ENCODE peak calls at places on chromosomes 1 and 21, in nine cellular contexts. M is iPS-NIHi11; L is activated T-helper 1 cell treated with anti-CD3 and anti-CD28 coated beads, Interleukin-2, amount 50 U/mL, for 16 hours; O is astrocyte of the hippocampus; Q is heart left ventricle; F is WTC11; J is mucosa of descending colon; C is GOT3; G is fibroblast of pulmonary artery. H is an unnamed sample.

GRCh38 chr1:94636625-94637024 is 95.1 kb upstream of the F3 start:
- DNase-seq in Q (no peak), M (no peak), G (peak; percentile 76), J (no peak), C (no peak), F (no peak), L (no peak), O (no peak), H (no peak)

GRCh38 chr1:47569681-47570470 is 132.0 kb downstream of the FOXD2 start:
- DNase-seq in M (peak; percentile 76), F (peak; percentile 51), L (no peak), C (no peak), O (peak; percentile 83), G (peak; percentile 85), J (peak; percentile 52), Q (no peak), H (no peak)

GRCh38 chr21:38148046-38148445 is 108.7 kb upstream of the KCNJ15 start:
- DNase-seq in M (no peak), F (no peak), G (no peak), O (no peak), Q (no peak), J (no peak), L (no peak), C (no peak), H (no peak)

GRCh38 chr1:180175291-180175690 is 20.6 kb downstream of the QSOX1 start:
- DNase-seq in J (no peak), M (no peak), F (no peak), C (no peak), L (no peak), O (no peak), G (no peak), Q (no peak), H (no peak)

GRCh38 chr1:37677808-37678207 is 14.5 kb upstream of the CDCA8 start:
- DNase-seq in Q (no peak), L (no peak), G (no peak), M (no peak), F (no peak), J (no peak), O (no peak), C (no peak), H (no peak)

GRCh38 chr1:94974224-94974623 is 47.3 kb upstream of the CNN3 start:
- DNase-seq in F (no peak), J (no peak), L (no peak), C (no peak), M (no peak), G (peak; percentile 59), Q (no peak), O (peak; percentile 43), H (no peak)

GRCh38 chr1:236748471-236748870 is 46.6 kb upstream of the MTR start:
- DNase-seq in F (no peak), Q (no peak), O (no peak), J (no peak), G (no peak), M (no peak), C (no peak), L (no peak), H (no peak)

GRCh38 chr1:47224676-47225399 is 7.2 kb downstream of the TAL1 start:
- DNase-seq in Q (no peak), L (no peak), O (no peak), G (no peak), C (no peak), J (no peak), M (no peak), F (no peak), H (no peak)

GRCh38 chr1:111990026-111990877 is 784 bp upstream of the KCND3 start:
- DNase-seq in M (peak; percentile 56), O (peak; percentile 55), L (no peak), J (peak; percentile 11), Q (no peak), F (peak; percentile 21), C (no peak), G (no peak), H (peak; percentile 64)

GRCh38 chr1:225767591-225768540 is 9.8 kb upstream of the SRP9 start:
- DNase-seq in F (peak; percentile 30), M (no peak), G (peak; percentile 87), Q (peak; percentile 82), C (no peak), O (peak; percentile 71), J (peak; percentile 62), L (no peak), H (no peak)

GRCh38 chr21:17967319-17967718 is 148.2 kb upstream of the C21orf91 start:
- DNase-seq in C (no peak), Q (no peak), O (no peak), L (no peak), J (no peak), F (no peak), G (no peak), M (no peak), H (no peak)

GRCh38 chr1:52127181-52128175 is 14.4 kb upstream of the ZFYVE9 start:
- DNase-seq in O (peak; percentile 72), Q (peak; percentile 25), F (no peak), M (peak; percentile 39), J (peak; percentile 63), L (no peak), C (no peak), G (peak; percentile 88), H (no peak)

GRCh38 chr1:94315552-94316116 is 78.2 kb upstream of the ARHGAP29 start:
- DNase-seq in J (no peak), C (no peak), L (no peak), M (no peak), O (no peak), F (no peak), Q (no peak), G (no peak), H (no peak)

GRCh38 chr1:210396541-210396940 is 67.8 kb downstream of the HHAT start:
- DNase-seq in L (no peak), G (no peak), M (no peak), J (no peak), F (no peak), Q (no peak), C (no peak), O (no peak), H (no peak)

GRCh38 chr1:57163332-57163731 is 197.5 kb upstream of the C8B start:
- DNase-seq in L (no peak), O (peak; percentile 29), G (no peak), C (no peak), M (peak; percentile 9), Q (no peak), J (no peak), F (no peak), H (no peak)

GRCh38 chr1:227949341-227949921 is 1.7 kb upstream of the WNT9A start:
- DNase-seq in L (no peak), F (no peak), Q (no peak), C (no peak), J (no peak), O (no peak), G (no peak), M (no peak), H (no peak)

GRCh38 chr1:84145051-84145450 is 980 bp downstream of the PRKACB start:
- DNase-seq in F (no peak), J (peak; percentile 57), C (no peak), G (no peak), O (no peak), L (no peak), M (no peak), Q (no peak), H (no peak)

GRCh38 chr1:157400766-157401165 is 151.5 kb downstream of the FCRL5 start:
- DNase-seq in L (no peak), F (no peak), G (no peak), C (no peak), M (no peak), O (no peak), J (no peak), Q (no peak), H (no peak)

GRCh38 chr1:231240883-231241735 is at the start of gene GNPAT:
- DNase-seq in M (peak; percentile 99), C (peak; percentile 80), G (peak; percentile 85), O (peak; percentile 94), J (peak; percentile 90), Q (peak; percentile 91), L (peak; percentile 78), F (peak; percentile 88), H (peak; percentile 95)

GRCh38 chr1:36223373-36223995 is 759 bp upstream of the THRAP3 start:
- DNase-seq in G (peak; percentile 74), L (no peak), O (peak; percentile 58), F (no peak), C (no peak), J (peak; percentile 48), M (no peak), Q (peak; percentile 28), H (no peak)

GRCh38 chr1:214003233-214003632 is 15.5 kb downstream of the PROX1 start:
- DNase-seq in M (no peak), Q (no peak), F (no peak), C (no peak), L (no peak), O (no peak), J (no peak), G (no peak), H (no peak)

GRCh38 chr1:56378376-56379070 is 200.8 kb downstream of the PLPP3 start:
- DNase-seq in C (no peak), O (no peak), Q (no peak), L (no peak), J (no peak), F (no peak), M (no peak), G (no peak), H (no peak)

GRCh38 chr1:9785406-9785805 is 38.4 kb downstream of the CLSTN1 start:
- DNase-seq in J (no peak), G (no peak), F (no peak), L (no peak), C (no peak), M (no peak), O (no peak), Q (no peak), H (no peak)

GRCh38 chr1:166947398-166948043 is 27.8 kb downstream of the ILDR2 start:
- DNase-seq in O (peak; percentile 97), G (peak; percentile 41), Q (peak; percentile 45), J (peak; percentile 16), L (no peak), F (peak; percentile 68), M (peak; percentile 80), C (no peak), H (peak; percentile 95)

GRCh38 chr1:8752921-8753713 is 64.3 kb downstream of the RERE start:
- DNase-seq in Q (no peak), J (no peak), F (no peak), L (no peak), G (no peak), M (no peak), O (no peak), C (no peak), H (no peak)

GRCh38 chr1:153519242-153519641 is 16.5 kb downstream of the S100A6 start:
- DNase-seq in M (no peak), G (no peak), O (no peak), J (no peak), F (no peak), Q (no peak), C (no peak), L (no peak), H (no peak)

GRCh38 chr1:201332616-201333335 is 44.7 kb downstream of the TNNT2 start:
- DNase-seq in G (no peak), J (no peak), C (no peak), L (no peak), F (no peak), M (no peak), O (no peak), Q (no peak), H (no peak)

GRCh38 chr1:198676253-198676652 is 37.4 kb downstream of the PTPRC start:
- DNase-seq in G (no peak), F (no peak), C (no peak), L (no peak), O (no peak), J (no peak), M (no peak), Q (no peak), H (no peak)

GRCh38 chr1:83515566-83516169 is 483.3 kb downstream of the TTLL7 start:
- DNase-seq in M (no peak), J (no peak), L (no peak), O (no peak), C (no peak), Q (no peak), F (no peak), G (no peak), H (no peak)

GRCh38 chr1:111199881-111200801 is at the start of gene DENND2D:
- DNase-seq in C (no peak), F (no peak), Q (peak; percentile 44), L (peak; percentile 24), M (no peak), O (no peak), J (peak; percentile 72), G (no peak), H (no peak)

GRCh38 chr1:208169081-208169879 is 74.9 kb downstream of the PLXNA2 start:
- DNase-seq in O (no peak), C (no peak), G (no peak), Q (no peak), L (no peak), J (no peak), M (no peak), F (no peak), H (no peak)